ENCODE peak calls at places on chromosomes 12 and 14, in five cellular contexts. M is NCI-H748 treated with DMSO at 0.1 percent for 48 hours; O is tibial artery; L is NCI-H1105; G is central memory CD4-positive, alpha-beta T cell. C is an unnamed sample.
A peak's percentile ranks its signal among the peaks of the same experiment; 100 is the strongest.

GRCh38 chr12:104615048-104615561 is 158.4 kb downstream of the CHST11 start:
- DNase-seq in G (no peak), M (no peak), O (peak; percentile 54), L (no peak), C (no peak)

GRCh38 chr12:72612171-72612570 is 340.0 kb downstream of the TRHDE start:
- DNase-seq in O (no peak), M (no peak), G (no peak), L (no peak), C (no peak)

GRCh38 chr12:107415066-107415465 is 270.5 kb upstream of the PWP1 start:
- DNase-seq in G (no peak), O (no peak), M (no peak), L (no peak), C (no peak)

GRCh38 chr14:58815046-58815701 is 177.4 kb downstream of the DACT1 start:
- DNase-seq in L (no peak), G (no peak), O (no peak), M (no peak), C (no peak)

GRCh38 chr12:123971770-123972447 is 722 bp downstream of the CCDC92 start:
- DNase-seq in M (peak; percentile 47), L (no peak), G (peak; percentile 45), O (peak; percentile 23), C (peak; percentile 29)

GRCh38 chr12:127108360-127109215 is 1158.4 kb upstream of the TMEM132C start:
- DNase-seq in G (peak; percentile 13), M (peak; percentile 31), L (peak; percentile 15), O (peak; percentile 38), C (no peak)

GRCh38 chr14:104105071-104105821 is 19.7 kb downstream of the ASPG start:
- DNase-seq in M (no peak), L (no peak), O (no peak), G (no peak), C (no peak)

GRCh38 chr12:45259732-45260480 is 44.0 kb downstream of the ANO6 start:
- DNase-seq in G (no peak), O (no peak), L (no peak), M (no peak), C (no peak)

GRCh38 chr12:47874316-47874715 is 30.5 kb downstream of the VDR start:
- DNase-seq in M (no peak), O (no peak), G (no peak), L (no peak), C (no peak)

GRCh38 chr12:102232446-102232845 is 34.8 kb upstream of the PMCH start:
- DNase-seq in M (no peak), L (no peak), G (no peak), O (peak; percentile 19), C (no peak)

GRCh38 chr12:31019106-31019505 is 54.6 kb upstream of the DDX11 start:
- DNase-seq in M (no peak), O (no peak), L (no peak), G (no peak), C (no peak)

GRCh38 chr14:91484186-91484585 is 25.9 kb downstream of the PPP4R3A start:
- DNase-seq in O (no peak), M (no peak), L (no peak), G (peak; percentile 20), C (no peak)

GRCh38 chr14:100866666-100867630 is 36.6 kb downstream of the RTL1 start:
- DNase-seq in L (no peak), M (no peak), G (no peak), O (no peak), C (no peak)

GRCh38 chr12:49244161-49244560 is 20.7 kb upstream of the TUBA1C start:
- DNase-seq in M (no peak), L (no peak), G (no peak), O (no peak), C (no peak)

GRCh38 chr14:52044791-52045522 is 23.9 kb downstream of the NID2 start:
- DNase-seq in G (no peak), L (no peak), O (no peak), M (no peak), C (no peak)

GRCh38 chr14:37027188-37027824 is 145.1 kb downstream of the SLC25A21 start:
- DNase-seq in G (no peak), L (no peak), M (no peak), O (no peak), C (no peak)

GRCh38 chr12:88393017-88393767 is 187.1 kb downstream of the KITLG start:
- DNase-seq in M (no peak), G (no peak), O (no peak), L (no peak), C (no peak)

GRCh38 chr12:40980346-40981005 is 207.6 kb upstream of the PDZRN4 start:
- DNase-seq in L (no peak), M (no peak), O (no peak), G (no peak), C (no peak)

GRCh38 chr14:67962215-67962644 is 142.7 kb downstream of the RAD51B start:
- DNase-seq in G (no peak), O (no peak), M (no peak), L (no peak), C (peak; percentile 63)

GRCh38 chr12:12976366-12976765 is 23.7 kb downstream of the HEBP1 start:
- DNase-seq in G (no peak), O (peak; percentile 63), M (no peak), L (no peak), C (no peak)

GRCh38 chr12:100199347-100200136 is 1.1 kb upstream of the ACTR6 start:
- DNase-seq in G (peak; percentile 75), L (peak; percentile 94), O (peak; percentile 51), M (peak; percentile 55), C (peak; percentile 80)

GRCh38 chr14:97107760-97108159 is 310.6 kb downstream of the VRK1 start:
- DNase-seq in L (no peak), O (no peak), M (no peak), G (no peak), C (no peak)

GRCh38 chr14:92502541-92503286 is 10.9 kb upstream of the RIN3 start:
- DNase-seq in L (no peak), M (no peak), G (no peak), O (no peak), C (no peak)

GRCh38 chr14:93018401-93018800 is 95.5 kb downstream of the CHGA start:
- DNase-seq in L (no peak), M (no peak), G (no peak), O (no peak), C (no peak)

GRCh38 chr12:94057262-94058151 is 90.9 kb upstream of the PLXNC1 start:
- DNase-seq in M (no peak), G (no peak), L (no peak), O (no peak), C (no peak)

GRCh38 chr12:108386704-108387360 is 47.7 kb upstream of the CMKLR1 start:
- DNase-seq in L (no peak), M (no peak), G (no peak), O (no peak), C (no peak)

GRCh38 chr12:78018146-78018910 is 187.6 kb downstream of the NAV3 start:
- DNase-seq in G (no peak), M (no peak), L (no peak), O (no peak), C (no peak)

GRCh38 chr12:93243689-93244513 is 133.8 kb upstream of the NUDT4 start:
- DNase-seq in M (no peak), G (peak; percentile 2), O (peak; percentile 53), L (peak; percentile 74), C (no peak)

GRCh38 chr12:127485528-127485927 is 781.4 kb upstream of the TMEM132C start:
- DNase-seq in O (no peak), L (no peak), G (no peak), M (no peak), C (no peak)

GRCh38 chr14:105536691-105537579 is 10.6 kb downstream of the TMEM121 start:
- DNase-seq in L (no peak), M (no peak), G (no peak), O (no peak), C (no peak)

C was measured in naive B cell.